ENCODE peak calls at places on chromosomes 5 and 9, in four cellular contexts. H, B, E and F are unnamed samples.

GRCh38 chr9:122206118-122207046 is 22.4 kb downstream of the LHX6 start:
- DNase-seq in H (no peak), B (no peak), E (no peak), F (no peak)

GRCh38 chr9:112783551-112783954 is 33.0 kb downstream of the SNX30 start:
- DNase-seq in H (no peak), B (no peak), E (no peak), F (no peak)

GRCh38 chr5:73174100-73174815 is 1.3 kb downstream of the TMEM174 start:
- DNase-seq in H (no peak), B (no peak), E (no peak), F (no peak)

GRCh38 chr5:117201016-117201415 is 626.4 kb upstream of the SEMA6A start:
- DNase-seq in H (no peak), B (no peak), E (no peak), F (no peak)

GRCh38 chr9:137454145-137454505 is 5.0 kb downstream of the NSMF start:
- DNase-seq in H (no peak), B (peak), E (peak), F (no peak)

GRCh38 chr5:140855772-140856674 is at the start of gene PCDHA10:
- DNase-seq in H (no peak), B (no peak), E (peak), F (no peak)

GRCh38 chr5:23440703-23441102 is 66.7 kb upstream of the PRDM9 start:
- DNase-seq in H (no peak), B (no peak), E (no peak), F (no peak)

GRCh38 chr9:6354072-6354686 is 26.0 kb downstream of the TPD52L3 start:
- DNase-seq in H (peak), B (peak), E (peak), F (no peak)

GRCh38 chr5:149834246-149834855 is 104.2 kb downstream of the PPARGC1B start:
- DNase-seq in H (peak), B (peak), E (peak), F (no peak)

GRCh38 chr5:178116406-178116885 is 3.1 kb downstream of the N4BP3 start:
- DNase-seq in H (no peak), B (peak), E (no peak), F (no peak)

GRCh38 chr5:138466058-138466899 is 1.0 kb downstream of the EGR1 start:
- DNase-seq in H (no peak), B (peak), E (no peak), F (no peak)

GRCh38 chr9:123642291-123643278 is 286.6 kb downstream of the CRB2 start:
- DNase-seq in H (no peak), B (no peak), E (no peak), F (no peak)

GRCh38 chr5:141782991-141783598 is 95.1 kb downstream of the PCDH1 start:
- DNase-seq in H (no peak), B (no peak), E (no peak), F (no peak)

GRCh38 chr9:133075925-133076324 is 14.1 kb downstream of the CEL start:
- DNase-seq in H (no peak), B (no peak), E (no peak), F (no peak)

GRCh38 chr9:125988479-125989050 is 241.4 kb downstream of the PBX3 start:
- DNase-seq in H (no peak), B (no peak), E (no peak), F (peak)

GRCh38 chr5:14141764-14142163 is 1.4 kb upstream of the TRIO start:
- DNase-seq in H (no peak), B (no peak), E (no peak), F (no peak)
- TF ChIP-seq CTCF in H (no peak), B (no peak), E (peak), F (peak)

GRCh38 chr5:166302189-166302588 is 1989.3 kb upstream of the WWC1 start:
- DNase-seq in H (no peak), B (no peak), E (no peak), F (no peak)
- TF ChIP-seq CTCF in H (no peak), B (no peak), E (no peak), F (no peak)

GRCh38 chr5:133284306-133284705 is 232.5 kb downstream of the HSPA4 start:
- DNase-seq in H (no peak), B (no peak), E (no peak), F (no peak)

GRCh38 chr5:133289686-133290367 is 238.0 kb downstream of the HSPA4 start:
- DNase-seq in H (peak), B (no peak), E (no peak), F (no peak)

GRCh38 chr5:133285583-133286021 is 233.8 kb downstream of the HSPA4 start:
- DNase-seq in H (peak), B (no peak), E (no peak), F (no peak)

GRCh38 chr5:133286483-133286882 is 234.7 kb downstream of the HSPA4 start:
- DNase-seq in H (no peak), B (no peak), E (no peak), F (no peak)

GRCh38 chr5:133287500-133287899 is 235.7 kb downstream of the HSPA4 start:
- DNase-seq in H (no peak), B (peak), E (peak), F (no peak)
- TF ChIP-seq CTCF in H (no peak), B (peak), E (peak), F (peak)

GRCh38 chr5:411728-412127 is 31.2 kb upstream of the EXOC3 start:
- DNase-seq in H (no peak), B (peak), E (no peak), F (no peak)
- TF ChIP-seq CTCF in H (no peak), B (no peak), E (no peak), F (no peak)

GRCh38 chr9:99821187-99822095 is at the start of gene NR4A3:
- DNase-seq in H (peak), B (peak), E (peak), F (peak)
- TF ChIP-seq CTCF in H (peak), B (no peak), E (peak), F (peak)

DNA sequence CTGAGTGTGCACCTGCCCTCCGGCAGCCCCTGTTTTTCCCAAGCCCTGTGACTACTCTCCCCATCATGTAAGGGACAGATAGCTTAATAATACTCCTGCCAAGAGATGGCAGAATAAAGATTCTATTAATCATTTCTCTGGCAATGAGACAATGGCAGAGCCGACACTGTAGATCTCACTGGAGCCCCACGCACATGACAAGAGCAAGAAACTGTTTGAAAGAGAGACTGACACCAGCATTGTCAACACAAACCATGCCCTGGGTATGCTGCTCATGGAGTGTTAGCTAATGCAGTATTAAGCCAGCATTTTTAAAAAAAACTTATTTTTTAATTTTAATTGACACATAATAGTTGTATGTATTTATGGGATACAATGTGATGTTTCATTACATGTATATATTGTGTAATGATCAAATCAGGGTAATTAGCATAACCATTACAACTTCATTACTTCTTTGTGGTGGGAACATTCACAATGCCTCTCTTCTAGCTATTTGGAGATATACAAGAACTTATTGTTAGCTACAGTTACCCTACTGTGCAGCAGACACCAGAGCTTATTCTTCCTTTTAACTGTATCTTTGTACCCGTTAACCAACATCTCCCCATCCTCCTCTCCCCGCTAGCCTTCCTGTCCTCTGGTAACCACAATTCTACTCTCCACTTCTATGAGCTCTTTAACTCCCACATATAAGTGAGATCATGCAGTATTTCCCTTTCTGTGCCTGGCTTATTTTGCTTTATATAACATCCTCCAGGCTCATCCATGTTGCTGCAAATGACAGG is 31.5 kb upstream of the SEMA4D start:
- DNase-seq in H (no peak), B (peak), E (no peak), F (no peak)
- TF ChIP-seq CTCF in H (no peak), B (no peak), E (no peak), F (no peak)